ENCODE peak calls at places on chromosomes 3 and 15, in seven cellular contexts. Z is IMR-90, W is mesenchymal stem cell, N is mesendoderm, I is neuronal stem cell, X is trophoblast cell, K is H1. M is an unnamed sample.

GRCh38 chr3:124791142-124791541 is 60.9 kb downstream of the UMPS start:
- DNase-seq in Z (peak), W (peak), N (no peak), I (no peak), K (no peak), X (no peak), M (no peak)

GRCh38 chr3:181711325-181712135 is at the start of gene SOX2:
- DNase-seq in W (peak), Z (peak), X (peak), K (peak), N (peak), I (peak), M (peak)

GRCh38 chr3:10945683-10946287 is 46.8 kb upstream of the SLC6A1 start:
- DNase-seq in X (peak), Z (peak), K (peak), I (peak), N (peak), W (peak), M (peak)

GRCh38 chr15:62306851-62307504 is 141.9 kb upstream of the C2CD4B start:
- DNase-seq in I (peak), W (peak), X (peak), K (no peak), N (peak), Z (peak), M (peak)

GRCh38 chr3:185317674-185318073 is 45.3 kb upstream of the MAP3K13 start:
- DNase-seq in X (peak), N (no peak), Z (no peak), I (no peak), K (no peak), W (no peak), M (no peak)

GRCh38 chr3:164687211-164687610 is 391.1 kb downstream of the SI start:
- DNase-seq in Z (no peak), X (no peak), N (no peak), I (no peak), K (no peak), W (no peak), M (no peak)

GRCh38 chr3:66603161-66603611 is 102.4 kb upstream of the LRIG1 start:
- DNase-seq in Z (no peak), X (no peak), K (no peak), W (no peak), N (no peak), I (no peak), M (no peak)

GRCh38 chr3:171443211-171443957 is 16.8 kb downstream of the TNIK start:
- DNase-seq in W (peak), I (no peak), N (no peak), X (peak), Z (peak), K (no peak), M (no peak)

GRCh38 chr15:37101634-37102314 is 1.4 kb upstream of the MEIS2 start:
- DNase-seq in N (peak), W (peak), Z (peak), K (no peak), X (peak), I (peak), M (peak)

GRCh38 chr3:184314700-184315505 is 497 bp downstream of the EIF4G1 start:
- DNase-seq in I (peak), K (no peak), W (peak), N (peak), X (peak), Z (peak), M (no peak)

GRCh38 chr15:52503788-52504496 is 24.7 kb downstream of the MYO5A start:
- DNase-seq in I (no peak), N (no peak), W (no peak), K (no peak), X (no peak), Z (peak), M (no peak)

GRCh38 chr3:59257506-59257905 is 207.7 kb upstream of the CFAP20DC start:
- DNase-seq in K (no peak), W (peak), Z (peak), N (no peak), X (no peak), I (no peak), M (no peak)

GRCh38 chr15:89243046-89243690 is 611 bp upstream of the FANCI start:
- DNase-seq in K (no peak), W (no peak), X (no peak), I (no peak), Z (peak), N (no peak), M (no peak)

GRCh38 chr3:94004301-94004910 is 24.0 kb downstream of the STX19 start:
- DNase-seq in I (no peak), W (peak), X (peak), N (peak), Z (peak), K (no peak), M (no peak)

GRCh38 chr3:171825222-171825828 is 15.0 kb upstream of the PLD1 start:
- DNase-seq in X (peak), W (peak), Z (peak), N (peak), I (no peak), K (no peak), M (no peak)

GRCh38 chr15:38758001-38758400 is 193.4 kb upstream of the RASGRP1 start:
- DNase-seq in W (peak), K (no peak), I (no peak), N (no peak), Z (peak), X (no peak), M (no peak)

GRCh38 chr15:42084465-42085235 is 9.7 kb downstream of the PLA2G4D start:
- DNase-seq in I (peak), W (peak), Z (peak), K (peak), N (peak), X (peak), M (peak)

GRCh38 chr3:193975072-193975535 is 160.8 kb upstream of the HES1 start:
- DNase-seq in W (peak), K (no peak), Z (no peak), X (no peak), I (peak), N (peak), M (peak)

GRCh38 chr15:49255966-49256759 is 86.1 kb downstream of the GALK2 start:
- DNase-seq in I (no peak), K (no peak), X (no peak), W (no peak), N (no peak), Z (peak), M (no peak)

GRCh38 chr15:61974759-61975158 is 85.5 kb downstream of the VPS13C start:
- DNase-seq in Z (peak), K (no peak), X (no peak), N (no peak), I (no peak), W (no peak), M (no peak)

GRCh38 chr15:39084683-39085530 is 496.0 kb upstream of the THBS1 start:
- DNase-seq in K (no peak), X (peak), Z (peak), W (peak), N (no peak), I (no peak), M (no peak)

GRCh38 chr15:76185716-76186115 is 125.6 kb downstream of the ETFA start:
- DNase-seq in N (peak), W (peak), Z (peak), X (peak), I (peak), K (peak), M (peak)

GRCh38 chr3:131386429-131386926 is 4.9 kb downstream of the NUDT16 start:
- DNase-seq in X (peak), W (peak), I (no peak), N (peak), Z (no peak), K (no peak), M (no peak)

GRCh38 chr3:147267431-147267830 is 138.9 kb downstream of the ZIC4 start:
- DNase-seq in N (no peak), K (no peak), I (no peak), Z (peak), X (no peak), W (no peak), M (no peak)

GRCh38 chr3:16476636-16477035 is 36.9 kb downstream of the RFTN1 start:
- DNase-seq in N (no peak), I (no peak), Z (peak), K (no peak), X (no peak), W (peak), M (no peak)

GRCh38 chr3:10521772-10522441 is 16.5 kb upstream of the ATP2B2 start:
- DNase-seq in N (no peak), I (no peak), W (no peak), Z (no peak), K (no peak), X (no peak), M (no peak)

GRCh38 chr3:115819785-115820384 is 196.6 kb downstream of the GAP43 start:
- DNase-seq in I (peak), Z (peak), N (peak), X (peak), W (peak), K (peak), M (peak)

GRCh38 chr15:99324082-99324620 is 72.9 kb downstream of the LRRC28 start:
- DNase-seq in W (peak), K (no peak), I (no peak), Z (peak), X (peak), N (no peak), M (no peak)

GRCh38 chr3:8745619-8746370 is 12.2 kb downstream of the CAV3 start:
- DNase-seq in Z (no peak), X (no peak), W (no peak), I (no peak), K (no peak), N (no peak), M (no peak)

GRCh38 chr3:137642831-137643230 is 121.3 kb upstream of the SOX14 start:
- DNase-seq in N (peak), K (no peak), Z (no peak), I (no peak), X (no peak), W (no peak), M (no peak)

GRCh38 chr3:160141485-160142185 is 83.6 kb upstream of the C3orf80 start:
- DNase-seq in K (no peak), Z (peak), X (no peak), I (no peak), N (peak), W (no peak), M (no peak)

GRCh38 chr3:4829031-4829394 is 150.2 kb upstream of the BHLHE40 start:
- DNase-seq in W (peak), K (no peak), Z (no peak), I (no peak), N (no peak), X (no peak), M (no peak)

GRCh38 chr15:98401029-98401428 is 247.3 kb upstream of the IGF1R start:
- DNase-seq in W (no peak), N (no peak), I (no peak), X (no peak), Z (no peak), K (no peak), M (no peak)

GRCh38 chr3:177452487-177452886 is 255.2 kb upstream of the TBL1XR1 start:
- DNase-seq in X (peak), N (no peak), W (peak), K (no peak), Z (peak), I (no peak), M (no peak)

GRCh38 chr3:139308156-139309017 is 35.4 kb upstream of the MRPS22 start:
- DNase-seq in Z (no peak), W (no peak), N (no peak), X (no peak), I (no peak), K (no peak), M (no peak)

GRCh38 chr15:28948036-28948435 is 62.3 kb downstream of the APBA2 start:
- DNase-seq in I (no peak), N (no peak), Z (no peak), K (no peak), W (no peak), X (no peak), M (no peak)

GRCh38 chr3:192467230-192468186 is 259.8 kb downstream of the FGF12 start:
- DNase-seq in N (peak), Z (peak), X (peak), W (peak), I (peak), K (peak), M (peak)

GRCh38 chr15:64717735-64718495 is 57.5 kb downstream of the RBPMS2 start:
- DNase-seq in Z (no peak), I (no peak), K (no peak), X (no peak), W (no peak), N (no peak), M (no peak)

GRCh38 chr3:108489776-108490175 is 20.6 kb downstream of the MYH15 start:
- DNase-seq in Z (peak), W (peak), N (peak), X (peak), I (peak), K (no peak), M (peak)

GRCh38 chr3:71645140-71645539 is 61.6 kb upstream of the FOXP1 start:
- DNase-seq in I (no peak), X (no peak), Z (no peak), N (no peak), W (no peak), K (no peak), M (peak)

GRCh38 chr3:71647751-71648150 is 64.2 kb upstream of the FOXP1 start:
- DNase-seq in I (no peak), W (no peak), K (no peak), Z (no peak), X (peak), N (no peak), M (no peak)

GRCh38 chr3:71649757-71650156 is 66.2 kb upstream of the FOXP1 start:
- DNase-seq in I (no peak), Z (no peak), K (no peak), N (no peak), X (peak), W (no peak), M (no peak)

GRCh38 chr3:71650372-71650771 is 66.8 kb upstream of the FOXP1 start:
- DNase-seq in Z (no peak), I (no peak), W (no peak), K (no peak), N (no peak), X (no peak), M (no peak)

DNA sequence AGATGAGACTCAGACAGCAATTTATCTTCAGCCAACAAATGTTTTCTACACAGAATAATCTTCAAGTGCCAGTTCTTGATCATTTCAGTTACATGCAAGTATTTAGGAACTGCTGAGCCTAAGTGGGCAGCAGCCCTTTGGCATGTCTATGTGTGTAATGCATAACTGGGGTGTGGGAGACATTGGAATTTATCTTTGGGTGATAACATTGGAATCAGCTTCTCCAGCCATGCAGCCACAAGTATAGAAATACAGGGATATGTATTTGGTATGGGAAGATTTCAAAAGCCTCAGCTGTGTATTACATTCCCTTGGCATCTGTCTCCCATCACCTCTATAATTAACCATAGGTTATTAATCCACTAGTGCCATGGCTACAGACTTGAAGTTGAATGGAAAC is 63.4 kb upstream of the FOXP1 start:
- DNase-seq in N (no peak), I (no peak), X (no peak), W (no peak), K (no peak), Z (no peak), M (no peak)
- H2AK5ac ChIP-seq in N (no peak), I (no peak), X (no peak), W (no peak), K (no peak), Z (no peak), M (no peak)

GRCh38 chr15:32828507-32829186 is 110.8 kb downstream of the GREM1 start:
- DNase-seq in I (no peak), Z (peak), W (peak), X (no peak), K (no peak), N (no peak), M (no peak)
- H2AK5ac ChIP-seq in I (no peak), Z (peak), W (no peak), X (no peak), K (no peak), N (no peak), M (no peak)

GRCh38 chr15:74242296-74242929 is 6.3 kb downstream of the CCDC33 start:
- DNase-seq in X (no peak), Z (peak), N (peak), K (no peak), W (peak), I (no peak), M (no peak)

GRCh38 chr15:74243431-74243830 is 7.3 kb downstream of the CCDC33 start:
- DNase-seq in K (no peak), X (no peak), I (no peak), N (no peak), Z (no peak), W (no peak), M (no peak)

GRCh38 chr15:74240897-74241614 is 4.9 kb downstream of the CCDC33 start:
- DNase-seq in N (peak), X (no peak), K (no peak), I (no peak), Z (no peak), W (no peak), M (no peak)

GRCh38 chr15:74245342-74245931 is 9.3 kb downstream of the CCDC33 start:
- DNase-seq in X (no peak), K (no peak), N (peak), W (no peak), I (no peak), Z (no peak), M (peak)

DNA sequence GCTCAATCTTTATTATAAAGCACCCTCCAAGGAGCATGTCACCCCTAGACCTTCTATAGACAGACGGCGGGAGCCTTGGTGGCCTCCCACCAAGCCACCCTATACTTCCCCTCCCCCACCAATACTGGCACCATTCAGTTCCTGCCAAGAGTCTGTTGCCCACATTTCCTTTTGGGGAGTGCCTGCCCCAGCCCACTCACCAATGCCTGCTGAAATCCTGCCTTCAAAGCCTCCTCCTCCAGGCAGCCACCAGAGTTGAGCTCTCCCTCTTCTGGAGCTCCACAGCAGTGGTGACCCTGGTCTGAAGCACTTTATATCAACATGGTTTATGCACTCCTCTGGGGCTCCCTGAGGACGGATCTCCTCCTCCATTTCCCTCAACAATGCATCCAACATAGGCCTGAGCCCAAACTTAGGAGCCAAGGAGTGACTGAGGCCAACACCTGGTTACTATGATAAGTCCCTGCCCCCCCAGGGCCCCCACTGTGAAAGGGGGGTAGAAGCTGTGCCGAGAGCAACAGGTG is 8.8 kb downstream of the CCDC33 start:
- DNase-seq in Z (no peak), I (no peak), K (no peak), W (no peak), N (no peak), X (no peak), M (no peak)
- H2AK5ac ChIP-seq in Z (no peak), I (peak), K (no peak), W (no peak), N (no peak), X (no peak), M (no peak)

GRCh38 chr3:65575376-65575840 is 463.3 kb downstream of the MAGI1 start:
- DNase-seq in W (peak), N (no peak), Z (peak), I (no peak), K (no peak), X (peak), M (no peak)

GRCh38 chr3:65573548-65574116 is 465.1 kb downstream of the MAGI1 start:
- DNase-seq in Z (no peak), W (no peak), I (no peak), X (no peak), K (no peak), N (no peak), M (no peak)

GRCh38 chr3:65577875-65578274 is 460.8 kb downstream of the MAGI1 start:
- DNase-seq in W (no peak), K (no peak), Z (no peak), N (no peak), I (no peak), X (no peak), M (no peak)

GRCh38 chr3:65576228-65576627 is 462.5 kb downstream of the MAGI1 start:
- DNase-seq in I (no peak), N (no peak), W (no peak), K (no peak), Z (no peak), X (no peak), M (no peak)

GRCh38 chr3:65576942-65577341 is 461.8 kb downstream of the MAGI1 start:
- DNase-seq in I (no peak), N (no peak), K (no peak), Z (peak), X (no peak), W (no peak), M (no peak)
- H2AK5ac ChIP-seq in I (no peak), N (no peak), K (no peak), Z (no peak), X (no peak), W (no peak), M (no peak)

DNA sequence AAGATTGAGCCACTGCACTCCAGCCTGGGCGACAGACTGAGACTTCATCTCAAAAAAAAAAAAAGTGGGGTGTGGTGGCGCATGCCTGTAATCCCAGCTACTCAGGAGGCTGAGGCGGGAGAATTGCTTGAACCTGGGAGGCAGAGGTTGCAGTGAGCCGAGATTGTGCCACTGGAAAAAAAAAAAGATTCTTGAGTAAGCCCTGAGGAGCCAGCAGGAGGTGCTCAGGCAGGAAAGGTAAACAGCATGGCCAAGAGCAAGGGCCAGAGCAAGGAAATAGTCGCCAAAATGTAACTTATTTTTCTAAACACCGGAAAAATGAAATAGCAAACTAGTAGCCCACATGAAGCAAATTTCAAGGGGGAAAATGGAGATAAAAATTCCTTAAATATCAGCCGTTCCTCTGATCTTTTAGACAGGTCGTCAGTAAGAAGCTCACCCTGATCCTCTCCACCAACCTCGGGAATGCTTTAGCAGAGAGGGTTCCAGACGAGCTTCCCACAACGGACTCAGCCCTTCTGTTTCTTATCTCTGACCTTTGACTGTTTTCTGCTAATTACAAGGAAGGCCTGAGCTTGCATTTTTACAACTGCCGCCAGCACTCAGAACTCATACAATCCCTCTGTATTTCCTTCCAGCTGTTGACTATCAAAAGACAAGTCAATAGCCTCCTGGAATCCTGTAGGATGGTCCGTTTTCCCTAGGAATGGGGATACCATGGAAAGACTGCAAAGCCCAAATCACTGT is 45.0 kb upstream of the AKAP13 start:
- DNase-seq in Z (no peak), I (no peak), X (peak), N (peak), W (peak), K (no peak), M (no peak)
- H2AK5ac ChIP-seq in Z (peak), I (no peak), X (no peak), N (no peak), W (peak), K (no peak), M (no peak)

M was measured in H9.